ENCODE peak calls at places on chromosomes 5 and 9, in ten cellular contexts. F, B, X, I, H, W, S, C, D and G are unnamed samples.

GRCh38 chr9:630817-631216 is 210.7 kb upstream of the DMRT1 start:
- DNase-seq in F (no peak), B (no peak), X (no peak), I (no peak), H (no peak), W (no peak), S (no peak), C (no peak), D (no peak), G (no peak)

GRCh38 chr5:111857067-111857466 is 100.1 kb upstream of the NREP start:
- DNase-seq in F (no peak), B (peak; percentile 34), X (no peak), I (no peak), H (no peak), W (no peak), S (no peak), C (no peak), D (no peak), G (no peak)

GRCh38 chr5:161190086-161190485 is 338.1 kb upstream of the ATP10B start:
- DNase-seq in F (no peak), B (no peak), X (no peak), I (no peak), H (no peak), W (no peak), S (no peak), C (no peak), D (no peak), G (no peak)

GRCh38 chr5:110209401-110209800 is 517.1 kb downstream of the TMEM232 start:
- DNase-seq in F (no peak), B (no peak), X (no peak), I (no peak), H (no peak), W (no peak), S (no peak), C (no peak), D (no peak), G (no peak)

GRCh38 chr5:179385892-179386291 is 40.6 kb upstream of the ADAMTS2 start:
- DNase-seq in F (no peak), B (no peak), X (no peak), I (no peak), H (no peak), W (no peak), S (no peak), C (peak; percentile 50), D (no peak), G (no peak)

GRCh38 chr9:26228273-26228672 is 550.0 kb upstream of the TUSC1 start:
- DNase-seq in F (no peak), B (no peak), X (no peak), I (no peak), H (no peak), W (no peak), S (no peak), C (no peak), D (no peak), G (no peak)

GRCh38 chr5:168681556-168682183 is 102.5 kb upstream of the PANK3 start:
- DNase-seq in F (no peak), B (no peak), X (no peak), I (no peak), H (no peak), W (no peak), S (no peak), C (no peak), D (peak; percentile 83), G (no peak)

GRCh38 chr9:89576404-89576824 is 28.4 kb upstream of the GADD45G start:
- DNase-seq in F (no peak), B (no peak), X (no peak), I (no peak), H (no peak), W (peak; percentile 10), S (peak; percentile 18), C (no peak), D (no peak), G (no peak)

GRCh38 chr5:34043099-34043876 is at the start of gene C1QTNF3:
- DNase-seq in F (no peak), B (no peak), X (no peak), I (no peak), H (no peak), W (no peak), S (no peak), C (peak; percentile 75), D (no peak), G (no peak)

GRCh38 chr9:111525056-111525977 is at the start of gene ZNF483:
- DNase-seq in F (no peak), B (peak; percentile 82), X (peak; percentile 42), I (peak; percentile 32), H (peak; percentile 59), W (peak; percentile 66), S (peak; percentile 64), C (peak; percentile 91), D (peak; percentile 85), G (peak; percentile 71)

GRCh38 chr9:104177003-104177611 is 83.0 kb downstream of the SMC2 start:
- DNase-seq in F (no peak), B (no peak), X (no peak), I (no peak), H (no peak), W (no peak), S (peak; percentile 15), C (no peak), D (no peak), G (no peak)

GRCh38 chr5:111254613-111255012 is 30.4 kb downstream of the CAMK4 start:
- DNase-seq in F (no peak), B (no peak), X (peak; percentile 18), I (no peak), H (no peak), W (no peak), S (no peak), C (no peak), D (no peak), G (no peak)

GRCh38 chr5:116032991-116033390 is 719 bp downstream of the ARL14EPL start:
- DNase-seq in F (no peak), B (no peak), X (no peak), I (no peak), H (no peak), W (no peak), S (no peak), C (no peak), D (no peak), G (no peak)

GRCh38 chr9:91035825-91036208 is 234.2 kb downstream of the SYK start:
- DNase-seq in F (no peak), B (no peak), X (no peak), I (no peak), H (no peak), W (no peak), S (no peak), C (no peak), D (no peak), G (no peak)

GRCh38 chr5:158435161-158435616 is 576.2 kb upstream of the CLINT1 start:
- DNase-seq in F (no peak), B (no peak), X (no peak), I (no peak), H (no peak), W (no peak), S (no peak), C (no peak), D (no peak), G (no peak)

GRCh38 chr9:122936883-122937282 is 3.9 kb upstream of the RABGAP1 start:
- DNase-seq in F (no peak), B (no peak), X (no peak), I (no peak), H (no peak), W (no peak), S (no peak), C (no peak), D (no peak), G (no peak)

GRCh38 chr9:35619800-35620158 is 1.6 kb upstream of the CD72 start:
- DNase-seq in F (no peak), B (no peak), X (no peak), I (no peak), H (no peak), W (no peak), S (no peak), C (no peak), D (peak; percentile 87), G (no peak)
- TF ChIP-seq POLR2AphosphoS5 in F (no peak), B (no peak), X (no peak), I (no peak), H (no peak), W (no peak), S (no peak), C (no peak), D (no peak), G (no peak)

DNA sequence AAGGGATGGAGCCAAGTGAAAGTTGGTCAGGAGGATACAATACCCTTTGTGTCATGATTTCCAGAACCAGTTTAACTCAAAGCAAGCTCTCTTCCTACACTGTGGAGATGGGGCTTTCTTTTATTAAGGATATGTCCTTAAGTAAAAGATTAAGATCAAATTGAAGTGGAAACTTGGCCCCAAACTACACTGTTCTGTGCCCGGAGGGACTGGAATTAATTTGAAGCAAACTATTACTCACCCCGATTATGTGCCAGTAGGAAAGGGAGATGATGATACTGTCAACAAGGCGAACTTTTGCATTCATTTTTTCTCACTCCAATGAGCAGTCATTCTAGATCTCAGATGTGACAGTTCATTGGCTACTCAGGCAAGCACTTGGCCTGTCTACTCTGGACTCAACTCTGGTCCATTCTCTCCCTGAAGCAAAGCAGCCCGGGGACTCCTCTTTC is 186.7 kb downstream of the NTRK2 start:
- DNase-seq in F (no peak), B (no peak), X (no peak), I (no peak), H (no peak), W (no peak), S (no peak), C (no peak), D (no peak), G (no peak)
- TF ChIP-seq POLR2AphosphoS5 in F (no peak), B (no peak), X (no peak), I (no peak), H (no peak), W (no peak), S (no peak), C (no peak), D (no peak), G (no peak)

GRCh38 chr9:131745611-131746010 is 5.7 kb upstream of the RAPGEF1 start:
- DNase-seq in F (no peak), B (no peak), X (no peak), I (no peak), H (no peak), W (no peak), S (no peak), C (no peak), D (no peak), G (no peak)
- TF ChIP-seq POLR2AphosphoS5 in F (no peak), B (no peak), X (no peak), I (no peak), H (no peak), W (no peak), S (no peak), C (no peak), D (no peak), G (no peak)

GRCh38 chr5:12659675-12660074 is 755.4 kb upstream of the CTNND2 start:
- DNase-seq in F (no peak), B (no peak), X (no peak), I (no peak), H (no peak), W (no peak), S (no peak), C (no peak), D (no peak), G (no peak)

GRCh38 chr5:12658871-12659446 is 754.7 kb upstream of the CTNND2 start:
- DNase-seq in F (no peak), B (no peak), X (no peak), I (no peak), H (no peak), W (no peak), S (no peak), C (no peak), D (no peak), G (no peak)

DNA sequence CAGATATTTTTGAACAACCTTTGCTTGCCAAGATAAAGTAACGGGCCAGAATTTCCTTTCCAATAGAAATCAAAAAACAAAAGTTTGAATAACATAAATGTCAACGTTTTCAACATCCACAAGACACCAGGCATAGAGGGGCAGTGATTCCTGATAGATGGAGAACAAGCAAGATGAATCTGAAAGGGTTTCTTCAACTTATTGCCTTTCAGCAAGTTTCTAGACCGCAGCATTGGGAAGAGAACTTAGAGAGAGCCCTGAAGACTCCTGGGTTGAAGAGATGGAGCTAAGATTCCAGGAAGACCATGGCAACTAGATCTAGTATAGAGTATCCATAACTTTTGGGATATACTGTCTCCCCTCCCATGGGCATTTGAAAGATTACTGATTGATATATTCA is 751.4 kb upstream of the CTNND2 start:
- DNase-seq in F (no peak), B (no peak), X (no peak), I (no peak), H (no peak), W (no peak), S (no peak), C (no peak), D (no peak), G (no peak)
- TF ChIP-seq POLR2AphosphoS5 in F (no peak), B (no peak), X (no peak), I (no peak), H (no peak), W (no peak), S (no peak), C (no peak), D (no peak), G (no peak)